ENCODE peak calls at places on chromosomes 13 and 19, in seven cellular contexts. One of them, this sample, is unnamed.
A peak's percentile ranks its signal among the peaks of the same experiment; 100 is the strongest.

GRCh38 chr19:29628661-29629385 is 22.7 kb downstream of the POP4 start:
- DNase-seq in kidney epithelial cell: no peak
- DNase-seq in tibial nerve: no peak
- DNase-seq in heart left ventricle: no peak
- DNase-seq in fibroblast of mammary gland: no peak
- DNase-seq in CD8-positive, alpha-beta T cell: no peak
- DNase-seq in cardiac fibroblast: no peak
- DNase-seq in this sample: no peak

GRCh38 chr13:97367016-97367415 is 67.0 kb upstream of the RAP2A start:
- DNase-seq in kidney epithelial cell: peak; percentile 56
- DNase-seq in tibial nerve: no peak
- DNase-seq in heart left ventricle: no peak
- DNase-seq in fibroblast of mammary gland: peak; percentile 74
- DNase-seq in CD8-positive, alpha-beta T cell: no peak
- DNase-seq in cardiac fibroblast: peak; percentile 29
- DNase-seq in this sample: peak; percentile 69

GRCh38 chr19:38210458-38210987 is 13.5 kb downstream of the DPF1 start:
- DNase-seq in kidney epithelial cell: no peak
- DNase-seq in tibial nerve: peak; percentile 19
- DNase-seq in heart left ventricle: peak; percentile 83
- DNase-seq in fibroblast of mammary gland: no peak
- DNase-seq in CD8-positive, alpha-beta T cell: no peak
- DNase-seq in cardiac fibroblast: no peak
- DNase-seq in this sample: no peak

GRCh38 chr13:99322297-99323103 is 15.3 kb upstream of the GPR183 start:
- DNase-seq in kidney epithelial cell: no peak
- DNase-seq in tibial nerve: no peak
- DNase-seq in heart left ventricle: no peak
- DNase-seq in fibroblast of mammary gland: peak; percentile 92
- DNase-seq in CD8-positive, alpha-beta T cell: peak; percentile 40
- DNase-seq in cardiac fibroblast: peak; percentile 81
- DNase-seq in this sample: peak; percentile 83

GRCh38 chr13:66087149-66087780 is 1142.9 kb downstream of the PCDH9 start:
- DNase-seq in kidney epithelial cell: no peak
- DNase-seq in tibial nerve: no peak
- DNase-seq in heart left ventricle: no peak
- DNase-seq in fibroblast of mammary gland: no peak
- DNase-seq in CD8-positive, alpha-beta T cell: no peak
- DNase-seq in cardiac fibroblast: no peak
- DNase-seq in this sample: no peak

GRCh38 chr13:94553766-94554165 is 42.2 kb downstream of the TGDS start:
- DNase-seq in kidney epithelial cell: no peak
- DNase-seq in tibial nerve: no peak
- DNase-seq in heart left ventricle: no peak
- DNase-seq in fibroblast of mammary gland: no peak
- DNase-seq in CD8-positive, alpha-beta T cell: no peak
- DNase-seq in cardiac fibroblast: no peak
- DNase-seq in this sample: no peak

GRCh38 chr13:112098699-112099098 is 31.8 kb downstream of the SOX1 start:
- DNase-seq in kidney epithelial cell: no peak
- DNase-seq in tibial nerve: no peak
- DNase-seq in heart left ventricle: no peak
- DNase-seq in fibroblast of mammary gland: no peak
- DNase-seq in CD8-positive, alpha-beta T cell: no peak
- DNase-seq in cardiac fibroblast: no peak
- DNase-seq in this sample: no peak

GRCh38 chr19:23991170-23991569 is 76.5 kb downstream of the ZNF726 start:
- DNase-seq in kidney epithelial cell: peak; percentile 41
- DNase-seq in tibial nerve: no peak
- DNase-seq in heart left ventricle: no peak
- DNase-seq in fibroblast of mammary gland: no peak
- DNase-seq in CD8-positive, alpha-beta T cell: peak; percentile 30
- DNase-seq in cardiac fibroblast: peak; percentile 68
- DNase-seq in this sample: no peak

GRCh38 chr19:1016647-1017114 is 4.2 kb downstream of the TMEM259 start:
- DNase-seq in kidney epithelial cell: peak; percentile 77
- DNase-seq in tibial nerve: no peak
- DNase-seq in heart left ventricle: no peak
- DNase-seq in fibroblast of mammary gland: peak; percentile 87
- DNase-seq in CD8-positive, alpha-beta T cell: no peak
- DNase-seq in cardiac fibroblast: peak; percentile 83
- DNase-seq in this sample: peak; percentile 58

GRCh38 chr13:33188093-33188882 is 97.3 kb downstream of the STARD13 start:
- DNase-seq in kidney epithelial cell: no peak
- DNase-seq in tibial nerve: no peak
- DNase-seq in heart left ventricle: no peak
- DNase-seq in fibroblast of mammary gland: peak; percentile 61
- DNase-seq in CD8-positive, alpha-beta T cell: no peak
- DNase-seq in cardiac fibroblast: peak; percentile 56
- DNase-seq in this sample: peak; percentile 28

GRCh38 chr19:1000591-1001537 is 645 bp downstream of the GRIN3B start:
- DNase-seq in kidney epithelial cell: no peak
- DNase-seq in tibial nerve: no peak
- DNase-seq in heart left ventricle: no peak
- DNase-seq in fibroblast of mammary gland: no peak
- DNase-seq in CD8-positive, alpha-beta T cell: no peak
- DNase-seq in cardiac fibroblast: no peak
- DNase-seq in this sample: no peak

GRCh38 chr19:51103811-51104470 is 4.3 kb downstream of the CTU1 start:
- DNase-seq in kidney epithelial cell: no peak
- DNase-seq in tibial nerve: no peak
- DNase-seq in heart left ventricle: no peak
- DNase-seq in fibroblast of mammary gland: no peak
- DNase-seq in CD8-positive, alpha-beta T cell: no peak
- DNase-seq in cardiac fibroblast: no peak
- DNase-seq in this sample: no peak

GRCh38 chr19:29587518-29587986 is 18.5 kb upstream of the POP4 start:
- DNase-seq in kidney epithelial cell: no peak
- DNase-seq in tibial nerve: no peak
- DNase-seq in heart left ventricle: no peak
- DNase-seq in fibroblast of mammary gland: peak; percentile 57
- DNase-seq in CD8-positive, alpha-beta T cell: peak; percentile 63
- DNase-seq in cardiac fibroblast: peak; percentile 22
- DNase-seq in this sample: peak; percentile 33

GRCh38 chr19:55345818-55346724 is 6.4 kb downstream of the KMT5C start:
- DNase-seq in kidney epithelial cell: no peak
- DNase-seq in tibial nerve: no peak
- DNase-seq in heart left ventricle: peak; percentile 52
- DNase-seq in fibroblast of mammary gland: peak; percentile 80
- DNase-seq in CD8-positive, alpha-beta T cell: no peak
- DNase-seq in cardiac fibroblast: no peak
- DNase-seq in this sample: no peak

GRCh38 chr13:104650426-104650825 is 1584.2 kb upstream of the SLC10A2 start:
- DNase-seq in kidney epithelial cell: no peak
- DNase-seq in tibial nerve: no peak
- DNase-seq in heart left ventricle: no peak
- DNase-seq in fibroblast of mammary gland: no peak
- DNase-seq in CD8-positive, alpha-beta T cell: no peak
- DNase-seq in cardiac fibroblast: no peak
- DNase-seq in this sample: no peak
- TF ChIP-seq CTCF in kidney epithelial cell: no peak
- TF ChIP-seq CTCF in tibial nerve: no peak
- TF ChIP-seq CTCF in heart left ventricle: no peak
- TF ChIP-seq CTCF in fibroblast of mammary gland: no peak
- TF ChIP-seq CTCF in CD8-positive, alpha-beta T cell: no peak
- TF ChIP-seq CTCF in cardiac fibroblast: no peak
- TF ChIP-seq CTCF in this sample: no peak

DNA sequence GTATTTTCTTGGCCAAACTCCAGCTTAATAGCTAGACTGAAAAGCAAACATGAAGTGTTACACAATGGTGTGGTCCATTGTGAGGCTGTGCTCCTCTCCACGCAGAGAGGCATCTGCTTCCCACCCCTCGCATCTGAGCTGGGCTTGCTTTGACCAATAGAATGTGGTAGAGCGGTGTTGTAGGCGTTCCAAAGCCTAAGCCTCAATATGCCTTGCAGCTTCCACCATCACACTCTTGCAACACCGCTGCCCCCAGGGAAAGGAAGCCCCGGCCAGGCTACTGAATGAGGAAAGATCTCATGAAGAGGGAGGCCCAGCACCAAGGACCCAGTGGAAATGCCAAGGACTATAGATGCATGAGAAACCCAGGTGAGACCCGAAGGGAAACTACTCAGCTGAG is 9.4 kb downstream of the FLT1 start:
- DNase-seq in kidney epithelial cell: no peak
- DNase-seq in tibial nerve: no peak
- DNase-seq in heart left ventricle: no peak
- DNase-seq in fibroblast of mammary gland: no peak
- DNase-seq in CD8-positive, alpha-beta T cell: no peak
- DNase-seq in cardiac fibroblast: no peak
- DNase-seq in this sample: no peak
- H3K4me3 ChIP-seq in kidney epithelial cell: no peak overlapping the region
- H3K4me3 ChIP-seq in tibial nerve: no peak overlapping the region
- H3K4me3 ChIP-seq in heart left ventricle: no peak overlapping the region
- H3K4me3 ChIP-seq in fibroblast of mammary gland: no peak overlapping the region
- H3K4me3 ChIP-seq in CD8-positive, alpha-beta T cell: no peak overlapping the region
- H3K4me3 ChIP-seq in cardiac fibroblast: no peak overlapping the region
- H3K4me3 ChIP-seq in this sample: no peak overlapping the region

DNA sequence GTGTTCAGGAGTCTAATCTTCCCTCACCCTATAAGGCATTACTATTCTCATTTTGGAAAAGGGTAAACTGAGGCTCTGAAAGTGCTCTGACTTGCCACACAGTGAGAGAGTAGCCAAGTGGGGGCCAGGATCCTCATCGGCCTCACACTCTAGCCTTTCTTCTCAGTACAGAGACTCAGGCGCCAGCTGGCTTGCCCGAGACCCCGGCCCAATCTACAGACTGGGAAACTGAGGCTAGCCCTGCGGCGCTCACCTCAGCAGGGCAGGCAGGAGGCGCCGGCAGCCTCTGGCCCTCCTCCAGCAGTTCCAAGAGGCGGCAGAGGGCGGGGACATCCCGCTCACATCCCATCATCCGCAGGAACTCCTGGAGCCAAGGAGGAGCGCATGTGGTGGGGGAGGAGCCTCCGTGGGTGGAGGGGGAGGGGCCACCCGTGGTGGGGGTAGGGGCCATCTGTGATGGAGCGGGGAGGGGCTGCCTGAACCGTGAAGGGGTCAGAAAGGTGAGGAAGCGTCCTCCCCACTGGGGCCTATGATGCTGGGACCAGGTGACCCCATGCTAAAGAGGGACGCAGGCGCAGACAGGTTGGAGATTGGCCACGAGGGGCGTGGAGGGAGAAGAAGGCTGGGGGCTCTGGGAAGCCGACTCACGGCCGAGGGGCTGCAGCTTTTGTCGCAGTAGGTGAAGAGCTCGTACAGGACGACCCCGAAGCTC is 8.7 kb upstream of the INSL3 start:
- DNase-seq in kidney epithelial cell: peak; percentile 51
- DNase-seq in tibial nerve: no peak
- DNase-seq in heart left ventricle: no peak
- DNase-seq in fibroblast of mammary gland: peak; percentile 44
- DNase-seq in CD8-positive, alpha-beta T cell: no peak
- DNase-seq in cardiac fibroblast: no peak
- DNase-seq in this sample: peak; percentile 15
- TF ChIP-seq CTCF in kidney epithelial cell: no peak
- TF ChIP-seq CTCF in tibial nerve: no peak
- TF ChIP-seq CTCF in heart left ventricle: no peak
- TF ChIP-seq CTCF in fibroblast of mammary gland: no peak
- TF ChIP-seq CTCF in CD8-positive, alpha-beta T cell: no peak
- TF ChIP-seq CTCF in cardiac fibroblast: no peak
- TF ChIP-seq CTCF in this sample: no peak

DNA sequence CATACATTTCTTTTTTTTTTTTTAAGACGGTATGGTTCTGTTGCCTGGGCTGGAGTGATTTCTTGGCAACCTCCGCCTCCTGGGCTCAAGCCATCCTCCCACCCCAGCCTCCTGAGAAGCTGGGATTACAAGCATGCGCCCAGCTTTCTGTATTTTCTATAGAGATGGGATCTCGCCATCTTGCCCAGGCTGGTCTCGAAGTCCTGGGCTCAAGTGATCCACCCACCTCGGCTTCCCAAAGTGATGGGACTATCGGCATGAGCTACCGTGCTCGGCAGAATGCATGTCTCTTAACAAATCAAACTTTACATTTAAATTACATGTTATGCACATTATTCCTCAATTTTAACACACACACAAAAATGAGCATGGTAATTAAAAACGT is 1.2 kb downstream of the NDUFA13 start:
- DNase-seq in kidney epithelial cell: no peak
- DNase-seq in tibial nerve: no peak
- DNase-seq in heart left ventricle: no peak
- DNase-seq in fibroblast of mammary gland: no peak
- DNase-seq in CD8-positive, alpha-beta T cell: no peak
- DNase-seq in cardiac fibroblast: no peak
- DNase-seq in this sample: no peak
- H3K4me3 ChIP-seq in kidney epithelial cell: no peak overlapping the region
- H3K4me3 ChIP-seq in tibial nerve: peak overlapping the region; percentile 61
- H3K4me3 ChIP-seq in heart left ventricle: peak overlapping the region; percentile 74
- H3K4me3 ChIP-seq in fibroblast of mammary gland: peak overlapping the region; percentile 94
- H3K4me3 ChIP-seq in CD8-positive, alpha-beta T cell: no peak overlapping the region
- H3K4me3 ChIP-seq in cardiac fibroblast: no peak overlapping the region
- H3K4me3 ChIP-seq in this sample: peak overlapping the region; percentile 94

DNA sequence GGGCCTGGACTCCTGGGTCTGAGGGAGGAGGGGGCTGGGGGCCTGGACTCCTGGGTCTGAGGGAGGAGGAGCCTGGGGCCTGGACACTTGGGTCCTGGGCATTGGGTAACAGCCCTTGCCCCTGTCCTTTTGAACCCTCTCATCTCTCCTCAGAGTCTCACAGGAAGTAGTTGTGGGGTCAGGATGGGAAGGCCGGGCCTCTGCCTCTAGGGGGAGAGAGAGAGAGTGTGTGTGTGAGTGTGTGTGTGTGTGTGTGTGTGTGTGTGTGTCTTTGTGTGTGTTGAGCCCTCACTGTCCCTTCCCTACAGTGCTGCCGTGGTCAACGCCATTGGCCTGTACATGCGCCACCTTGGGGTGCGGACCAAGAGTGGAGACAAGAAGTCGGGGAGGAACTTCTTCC is 10.9 kb downstream of the ARHGEF1 start:
- DNase-seq in kidney epithelial cell: no peak
- DNase-seq in tibial nerve: no peak
- DNase-seq in heart left ventricle: no peak
- DNase-seq in fibroblast of mammary gland: peak; percentile 47
- DNase-seq in CD8-positive, alpha-beta T cell: no peak
- DNase-seq in cardiac fibroblast: peak; percentile 32
- DNase-seq in this sample: no peak
- TF ChIP-seq CTCF in kidney epithelial cell: peak; percentile 4
- TF ChIP-seq CTCF in tibial nerve: no peak
- TF ChIP-seq CTCF in heart left ventricle: no peak
- TF ChIP-seq CTCF in fibroblast of mammary gland: no peak
- TF ChIP-seq CTCF in CD8-positive, alpha-beta T cell: no peak
- TF ChIP-seq CTCF in cardiac fibroblast: peak; percentile 4
- TF ChIP-seq CTCF in this sample: no peak

This sample was measured in AG10803.